ENCODE peak calls at places on chromosomes 7 and 10, in five cellular contexts. D is stomach, E is left ventricle myocardium superior, P is ELF-1, J is D721Med. W is an unnamed sample.

GRCh38 chr10:43061764-43062163 is 15.1 kb upstream of the RET start:
- DNase-seq in D (no peak), E (peak), P (no peak), J (no peak), W (no peak)

GRCh38 chr10:67520924-67521520 is 175.0 kb downstream of the CTNNA3 start:
- DNase-seq in D (no peak), E (no peak), P (peak), J (no peak), W (peak)

GRCh38 chr10:52883996-52884871 is 111.7 kb upstream of the MBL2 start:
- DNase-seq in D (peak), E (no peak), P (peak), J (peak), W (peak)

GRCh38 chr10:5512881-5513698 is 11.7 kb upstream of the CALML3 start:
- DNase-seq in D (no peak), E (no peak), P (no peak), J (peak), W (no peak)

GRCh38 chr7:157150825-157151412 is 12.2 kb downstream of the UBE3C start:
- DNase-seq in D (no peak), E (peak), P (peak), J (no peak), W (no peak)

GRCh38 chr7:107658467-107658866 is 2.2 kb upstream of the SLC26A4 start:
- DNase-seq in D (no peak), E (no peak), P (no peak), J (no peak), W (no peak)

GRCh38 chr10:33612551-33612950 is 278.1 kb upstream of the NRP1 start:
- DNase-seq in D (no peak), E (no peak), P (no peak), J (no peak), W (peak)

GRCh38 chr10:30392564-30392990 is 41.4 kb upstream of the MAP3K8 start:
- DNase-seq in D (peak), E (peak), P (peak), J (peak), W (peak)

GRCh38 chr7:18570441-18570840 is 74.9 kb downstream of the HDAC9 start:
- DNase-seq in D (no peak), E (no peak), P (no peak), J (no peak), W (no peak)

GRCh38 chr10:126975221-126975620 is 70.0 kb downstream of the DOCK1 start:
- DNase-seq in D (no peak), E (no peak), P (no peak), J (no peak), W (peak)

GRCh38 chr10:88370713-88371112 is 212.4 kb downstream of the RNLS start:
- DNase-seq in D (no peak), E (no peak), P (no peak), J (no peak), W (no peak)

GRCh38 chr7:33186187-33186586 is 56.8 kb downstream of the BBS9 start:
- DNase-seq in D (no peak), E (no peak), P (peak), J (no peak), W (no peak)

GRCh38 chr7:55964802-55965470 is 551 bp downstream of the NIPSNAP2 start:
- DNase-seq in D (peak), E (peak), P (peak), J (no peak), W (peak)

GRCh38 chr7:22601028-22601795 is 101.2 kb upstream of the STEAP1B start:
- DNase-seq in D (no peak), E (no peak), P (no peak), J (no peak), W (no peak)

GRCh38 chr7:92874567-92874966 is 38.2 kb upstream of the CDK6 start:
- DNase-seq in D (no peak), E (no peak), P (no peak), J (no peak), W (no peak)

GRCh38 chr7:16846611-16847165 is 35.1 kb downstream of the AGR3 start:
- DNase-seq in D (no peak), E (no peak), P (no peak), J (no peak), W (no peak)

GRCh38 chr10:76577455-76577854 is 1060.2 kb downstream of the KCNMA1 start:
- DNase-seq in D (no peak), E (no peak), P (no peak), J (no peak), W (no peak)

GRCh38 chr10:111128331-111129167 is 51.7 kb downstream of the ADRA2A start:
- DNase-seq in D (no peak), E (no peak), P (peak), J (no peak), W (peak)

GRCh38 chr10:131647789-131648188 is 253.0 kb upstream of the PPP2R2D start:
- DNase-seq in D (no peak), E (no peak), P (no peak), J (no peak), W (no peak)

GRCh38 chr7:29207469-29207868 is 12.9 kb downstream of the CHN2 start:
- DNase-seq in D (no peak), E (no peak), P (no peak), J (no peak), W (no peak)

GRCh38 chr7:140209866-140210609 is 33.3 kb upstream of the KDM7A start:
- DNase-seq in D (peak), E (peak), P (no peak), J (no peak), W (peak)

GRCh38 chr10:81978238-81978637 is 103.2 kb downstream of the NRG3 start:
- DNase-seq in D (no peak), E (no peak), P (peak), J (no peak), W (no peak)

GRCh38 chr7:5689118-5689517 is 92.3 kb downstream of the RNF216 start:
- DNase-seq in D (no peak), E (no peak), P (no peak), J (no peak), W (no peak)

GRCh38 chr10:73819513-73820093 is 8.2 kb upstream of the NDST2 start:
- DNase-seq in D (peak), E (peak), P (peak), J (no peak), W (no peak)

GRCh38 chr10:43874984-43875383 is 226.3 kb upstream of the ZNF32 start:
- DNase-seq in D (no peak), E (no peak), P (no peak), J (no peak), W (no peak)

GRCh38 chr10:84499846-84500245 is 171.5 kb downstream of the CCSER2 start:
- DNase-seq in D (no peak), E (no peak), P (peak), J (no peak), W (no peak)